ENCODE peak calls at places on chromosomes 11 and 22, in ten cellular contexts. R is T-cell; I is NCI-H510A; M is NCI-H1092 treated with DMSO at 0.1 percent for 48 hours; V is activated effector memory CD4-positive, alpha-beta T cell treated with anti-CD3 and anti-CD28 coated beads, Interleukin-2, amount 50 U/mL, for 16 hours; Q is Right ventricle myocardium superior; X is HT1080; B is T-helper 22 cell; Y is HEK293T; K is activated T-cell treated with anti-CD3 and anti-CD28 coated beads, Interleukin-2, amount 50 U/mL, for 72 hours. Z is an unnamed sample.

GRCh38 chr11:45141631-45142030 is 4.8 kb upstream of the PRDM11 start:
- DNase-seq in R (no peak), I (no peak), M (no peak), V (no peak), Q (no peak), X (no peak), B (no peak), Y (no peak), K (no peak), Z (no peak)

GRCh38 chr22:30301995-30302809 is 12.9 kb upstream of the CASTOR1 start:
- DNase-seq in R (no peak), I (no peak), M (no peak), V (no peak), Q (peak), X (peak), B (no peak), Y (no peak), K (no peak), Z (peak)

GRCh38 chr11:47149781-47150180 is 26.9 kb downstream of the ARFGAP2 start:
- DNase-seq in R (no peak), I (no peak), M (no peak), V (no peak), Q (no peak), X (no peak), B (no peak), Y (no peak), K (no peak), Z (no peak)

GRCh38 chr11:112300094-112300786 is 39.6 kb upstream of the PLET1 start:
- DNase-seq in R (no peak), I (no peak), M (no peak), V (no peak), Q (peak), X (no peak), B (no peak), Y (no peak), K (no peak), Z (no peak)

GRCh38 chr22:42719133-42719532 is 1.5 kb downstream of the A4GALT start:
- DNase-seq in R (no peak), I (no peak), M (no peak), V (no peak), Q (no peak), X (no peak), B (no peak), Y (no peak), K (no peak), Z (no peak)

GRCh38 chr11:36101466-36101865 is 157.6 kb downstream of the LDLRAD3 start:
- DNase-seq in R (no peak), I (no peak), M (no peak), V (no peak), Q (no peak), X (no peak), B (no peak), Y (no peak), K (no peak), Z (no peak)

GRCh38 chr22:22822106-22822505 is 65.5 kb upstream of the IGLL5 start:
- DNase-seq in R (no peak), I (no peak), M (no peak), V (no peak), Q (no peak), X (no peak), B (no peak), Y (no peak), K (no peak), Z (no peak)

GRCh38 chr11:43921561-43922294 is 20.7 kb upstream of the C11orf96 start:
- DNase-seq in R (no peak), I (no peak), M (no peak), V (no peak), Q (no peak), X (no peak), B (no peak), Y (no peak), K (no peak), Z (no peak)

GRCh38 chr22:39444937-39445465 is 11.8 kb upstream of the MGAT3 start:
- DNase-seq in R (no peak), I (no peak), M (no peak), V (no peak), Q (no peak), X (no peak), B (no peak), Y (no peak), K (no peak), Z (no peak)

GRCh38 chr11:45678962-45679361 is 13.5 kb upstream of the CHST1 start:
- DNase-seq in R (no peak), I (no peak), M (no peak), V (no peak), Q (no peak), X (no peak), B (no peak), Y (no peak), K (no peak), Z (no peak)

Z was measured in transverse colon.